ENCODE peak calls at places on chromosome 1, in four cellular contexts. One of them, this sample, is unnamed.

GRCh38 chr1:57124768-57125446 is 159.1 kb upstream of the C8B start:
- DNase-seq in mammary epithelial cell: peak; percentile 65
- DNase-seq in psoas muscle: no peak
- DNase-seq in epithelial cell of esophagus: peak; percentile 93
- DNase-seq in this sample: no peak

GRCh38 chr1:37471345-37472231 is 2.8 kb upstream of the ZC3H12A start:
- DNase-seq in mammary epithelial cell: peak; percentile 86
- DNase-seq in psoas muscle: peak; percentile 84
- DNase-seq in epithelial cell of esophagus: peak; percentile 88
- DNase-seq in this sample: peak; percentile 69

GRCh38 chr1:1291611-1292441 is 11.6 kb downstream of the SCNN1D start:
- DNase-seq in mammary epithelial cell: peak; percentile 61
- DNase-seq in psoas muscle: peak; percentile 58
- DNase-seq in epithelial cell of esophagus: peak; percentile 86
- DNase-seq in this sample: peak; percentile 56

GRCh38 chr1:42340093-42340492 is 5.1 kb upstream of the FOXJ3 start:
- DNase-seq in mammary epithelial cell: peak; percentile 48
- DNase-seq in psoas muscle: no peak
- DNase-seq in epithelial cell of esophagus: peak; percentile 93
- DNase-seq in this sample: no peak

GRCh38 chr1:173301507-173301906 is 94.4 kb upstream of the TNFSF4 start:
- DNase-seq in mammary epithelial cell: peak; percentile 4
- DNase-seq in psoas muscle: no peak
- DNase-seq in epithelial cell of esophagus: peak; percentile 65
- DNase-seq in this sample: no peak

GRCh38 chr1:82329226-82329625 is 528.5 kb downstream of the ADGRL2 start:
- DNase-seq in mammary epithelial cell: no peak
- DNase-seq in psoas muscle: no peak
- DNase-seq in epithelial cell of esophagus: no peak
- DNase-seq in this sample: no peak

GRCh38 chr1:5980314-5981008 is 11.8 kb downstream of the NPHP4 start:
- DNase-seq in mammary epithelial cell: no peak
- DNase-seq in psoas muscle: peak; percentile 77
- DNase-seq in epithelial cell of esophagus: peak; percentile 23
- DNase-seq in this sample: peak; percentile 73

GRCh38 chr1:183259886-183260285 is 73.8 kb downstream of the LAMC2 start:
- DNase-seq in mammary epithelial cell: no peak
- DNase-seq in psoas muscle: no peak
- DNase-seq in epithelial cell of esophagus: no peak
- DNase-seq in this sample: no peak

GRCh38 chr1:10171995-10172669 is 38.2 kb upstream of the KIF1B start:
- DNase-seq in mammary epithelial cell: no peak
- DNase-seq in psoas muscle: no peak
- DNase-seq in epithelial cell of esophagus: no peak
- DNase-seq in this sample: no peak